ENCODE peak calls at places on chromosomes 2 and 18, in seven cellular contexts. L is lower leg skin, M is tibial artery, K is Calu3, S is memory B cell, P is ascending aorta, B is upper lobe of left lung. Q is an unnamed sample.
A peak's percentile ranks its signal among the peaks of the same experiment; 100 is the strongest.

GRCh38 chr18:31512203-31512764 is 14.3 kb downstream of the DSG2 start:
- DNase-seq in L (no peak), M (no peak), K (peak; percentile 89), S (no peak), P (no peak), B (no peak), Q (no peak)

GRCh38 chr2:124542932-124543640 is 518.0 kb downstream of the CNTNAP5 start:
- DNase-seq in L (no peak), M (no peak), K (no peak), S (no peak), P (no peak), B (peak; percentile 46), Q (no peak)

GRCh38 chr2:54587439-54588016 is 131.4 kb downstream of the SPTBN1 start:
- DNase-seq in L (no peak), M (no peak), K (no peak), S (no peak), P (no peak), B (no peak), Q (no peak)

GRCh38 chr2:201786471-201786870 is 5.7 kb upstream of the ALS2 start:
- DNase-seq in L (no peak), M (no peak), K (no peak), S (no peak), P (no peak), B (no peak), Q (no peak)

GRCh38 chr2:69786105-69786504 is 43.4 kb upstream of the GMCL1 start:
- DNase-seq in L (no peak), M (no peak), K (no peak), S (no peak), P (no peak), B (no peak), Q (no peak)

GRCh38 chr2:191678437-191679110 is 638 bp downstream of the NABP1 start:
- DNase-seq in L (peak; percentile 92), M (peak; percentile 80), K (peak; percentile 62), S (peak; percentile 21), P (peak; percentile 78), B (peak; percentile 70), Q (peak; percentile 22)

GRCh38 chr18:3877678-3878077 is 427.7 kb downstream of the TGIF1 start:
- DNase-seq in L (no peak), M (no peak), K (no peak), S (no peak), P (no peak), B (no peak), Q (no peak)

GRCh38 chr2:33765122-33765521 is 166.0 kb upstream of the FAM98A start:
- DNase-seq in L (no peak), M (no peak), K (no peak), S (no peak), P (no peak), B (no peak), Q (no peak)

GRCh38 chr2:117980783-117981676 is 32.8 kb downstream of the CCDC93 start:
- DNase-seq in L (no peak), M (no peak), K (no peak), S (no peak), P (no peak), B (no peak), Q (no peak)

Q was measured in effector CD8-positive, alpha-beta T cell.